ENCODE peak calls at places on chromosome 6, in eight cellular contexts. Z, Y, S, H, F, R, T and I are unnamed samples.

GRCh38 chr6:132977413-132977812 is 163.0 kb downstream of the RPS12 start:
- ATAC-seq in T (no peak), Y (no peak), Z (no peak), S (peak; percentile 46), R (no peak), H (no peak), F (no peak), I (no peak)

GRCh38 chr6:146770275-146770964 is 171.6 kb downstream of the ADGB start:
- ATAC-seq in F (peak; percentile 45), Y (no peak), T (peak; percentile 53), Z (peak; percentile 15), H (peak; percentile 69), R (no peak), S (no peak), I (peak; percentile 62)

GRCh38 chr6:37679539-37680476 is 17.9 kb downstream of the MDGA1 start:
- ATAC-seq in H (no peak), T (no peak), R (no peak), F (no peak), S (no peak), Y (no peak), Z (no peak), I (no peak)

GRCh38 chr6:116074732-116075387 is 14.2 kb upstream of the FRK start:
- ATAC-seq in F (no peak), Y (no peak), T (peak; percentile 22), H (no peak), S (peak; percentile 11), Z (no peak), R (no peak), I (no peak)

GRCh38 chr6:84669945-84670344 is 94.5 kb downstream of the TBX18 start:
- ATAC-seq in S (no peak), F (no peak), H (no peak), R (no peak), T (no peak), Z (no peak), Y (no peak), I (no peak)

GRCh38 chr6:128554302-128554701 is 33.9 kb upstream of the PTPRK start:
- ATAC-seq in S (no peak), T (no peak), R (peak; percentile 54), Z (no peak), F (no peak), Y (no peak), H (no peak), I (no peak)

GRCh38 chr6:5893295-5893694 is 113.4 kb downstream of the NRN1 start:
- ATAC-seq in T (no peak), H (no peak), S (no peak), Y (no peak), Z (no peak), R (no peak), F (no peak), I (no peak)

GRCh38 chr6:123074616-123075015 is 78.6 kb downstream of the CLVS2 start:
- ATAC-seq in S (no peak), Y (no peak), T (no peak), R (no peak), F (no peak), H (no peak), Z (no peak), I (no peak)

GRCh38 chr6:21947751-21948386 is 349.0 kb downstream of the PRL start:
- ATAC-seq in Y (no peak), F (no peak), Z (peak; percentile 18), T (no peak), R (no peak), S (no peak), H (no peak), I (no peak)